ENCODE peak calls at places on chromosomes 2 and 18, in seven cellular contexts. Y is right cardiac atrium, M is RPMI8226, F is astrocyte of the spinal cord, B is mucosa of descending colon, U is SJSA1, I is activated T-helper 1 cell treated with Interleukin-2 at 50 U/mL for 16 hours. X is an unnamed sample.

GRCh38 chr18:39571511-39571910 is 2005.9 kb upstream of the CELF4 start:
- DNase-seq in B (no peak), M (peak; percentile 55), I (no peak), F (peak; percentile 22), Y (no peak), U (no peak), X (no peak)

GRCh38 chr2:170434900-170435640 is 257.1 kb downstream of the MYO3B start:
- DNase-seq in B (no peak), I (no peak), U (no peak), Y (no peak), M (peak; percentile 7), F (no peak), X (no peak)

GRCh38 chr2:182229288-182229687 is 197.5 kb downstream of the PDE1A start:
- DNase-seq in Y (no peak), M (no peak), B (no peak), F (no peak), U (no peak), I (no peak), X (no peak)

GRCh38 chr2:173571021-173571821 is 216.5 kb downstream of the CDCA7 start:
- DNase-seq in Y (no peak), I (no peak), U (no peak), B (no peak), F (peak; percentile 55), M (no peak), X (no peak)

GRCh38 chr2:73053316-73054114 is 18.0 kb downstream of the SFXN5 start:
- DNase-seq in M (no peak), U (no peak), Y (no peak), I (no peak), B (no peak), F (peak; percentile 81), X (no peak)

GRCh38 chr2:72092099-72092498 is 55.6 kb downstream of the CYP26B1 start:
- DNase-seq in F (no peak), I (no peak), U (no peak), Y (no peak), M (no peak), B (no peak), X (no peak)

GRCh38 chr2:86107031-86107430 is 996 bp downstream of the PTCD3 start:
- DNase-seq in B (no peak), Y (no peak), F (no peak), U (no peak), M (peak; percentile 11), I (no peak), X (no peak)

GRCh38 chr2:168814046-168814445 is 11.6 kb downstream of the NOSTRIN start:
- DNase-seq in F (peak; percentile 78), M (no peak), I (no peak), B (no peak), U (no peak), Y (no peak), X (no peak)

X was measured in lower lobe of right lung.